ENCODE peak calls at places on chromosomes 16 and 17, in seven cellular contexts. One of them, this sample, is unnamed.

GRCh38 chr16:9123871-9124270 is 32.4 kb downstream of the HAPSTR1 start:
- DNase-seq in activated CD4-positive, alpha-beta T cell treated with anti-CD3 and anti-CD28 coated beads, Interleukin-2, amount 50 U/mL, for 1 hour: no peak
- DNase-seq in DMS 273 treated with DMSO at 0.1 percent for 48 hours: no peak
- DNase-seq in AG08395: no peak
- DNase-seq in GM23248: no peak
- DNase-seq in activated effector memory CD4-positive, alpha-beta T cell treated with anti-CD3 and anti-CD28 coated beads, Interleukin-2, amount 50 U/mL, for 16 hours: no peak
- DNase-seq in pancreas: peak
- DNase-seq in this sample: no peak

GRCh38 chr17:68356520-68356919 is 65.2 kb downstream of the ARSG start:
- DNase-seq in pancreas: no peak
- DNase-seq in DMS 273 treated with DMSO at 0.1 percent for 48 hours: no peak
- DNase-seq in activated CD4-positive, alpha-beta T cell treated with anti-CD3 and anti-CD28 coated beads, Interleukin-2, amount 50 U/mL, for 1 hour: peak
- DNase-seq in GM23248: no peak
- DNase-seq in AG08395: no peak
- DNase-seq in activated effector memory CD4-positive, alpha-beta T cell treated with anti-CD3 and anti-CD28 coated beads, Interleukin-2, amount 50 U/mL, for 16 hours: peak
- DNase-seq in this sample: peak

GRCh38 chr16:63361032-63361624 is 1324.9 kb upstream of the CDH8 start:
- DNase-seq in GM23248: peak
- DNase-seq in AG08395: peak
- DNase-seq in activated effector memory CD4-positive, alpha-beta T cell treated with anti-CD3 and anti-CD28 coated beads, Interleukin-2, amount 50 U/mL, for 16 hours: no peak
- DNase-seq in activated CD4-positive, alpha-beta T cell treated with anti-CD3 and anti-CD28 coated beads, Interleukin-2, amount 50 U/mL, for 1 hour: no peak
- DNase-seq in DMS 273 treated with DMSO at 0.1 percent for 48 hours: peak
- DNase-seq in pancreas: no peak
- DNase-seq in this sample: peak

GRCh38 chr17:56831364-56832095 is 2.2 kb downstream of the C17orf67 start:
- DNase-seq in activated effector memory CD4-positive, alpha-beta T cell treated with anti-CD3 and anti-CD28 coated beads, Interleukin-2, amount 50 U/mL, for 16 hours: no peak
- DNase-seq in GM23248: no peak
- DNase-seq in activated CD4-positive, alpha-beta T cell treated with anti-CD3 and anti-CD28 coated beads, Interleukin-2, amount 50 U/mL, for 1 hour: no peak
- DNase-seq in AG08395: no peak
- DNase-seq in DMS 273 treated with DMSO at 0.1 percent for 48 hours: no peak
- DNase-seq in pancreas: no peak
- DNase-seq in this sample: no peak

GRCh38 chr17:10022416-10022815 is 117.3 kb upstream of the RCVRN start:
- DNase-seq in pancreas: no peak
- DNase-seq in GM23248: no peak
- DNase-seq in AG08395: no peak
- DNase-seq in DMS 273 treated with DMSO at 0.1 percent for 48 hours: no peak
- DNase-seq in activated CD4-positive, alpha-beta T cell treated with anti-CD3 and anti-CD28 coated beads, Interleukin-2, amount 50 U/mL, for 1 hour: no peak
- DNase-seq in activated effector memory CD4-positive, alpha-beta T cell treated with anti-CD3 and anti-CD28 coated beads, Interleukin-2, amount 50 U/mL, for 16 hours: no peak
- DNase-seq in this sample: no peak

GRCh38 chr16:5510819-5511370 is 413.3 kb upstream of the EEF2KMT start:
- DNase-seq in GM23248: no peak
- DNase-seq in DMS 273 treated with DMSO at 0.1 percent for 48 hours: no peak
- DNase-seq in pancreas: no peak
- DNase-seq in activated effector memory CD4-positive, alpha-beta T cell treated with anti-CD3 and anti-CD28 coated beads, Interleukin-2, amount 50 U/mL, for 16 hours: no peak
- DNase-seq in AG08395: no peak
- DNase-seq in activated CD4-positive, alpha-beta T cell treated with anti-CD3 and anti-CD28 coated beads, Interleukin-2, amount 50 U/mL, for 1 hour: no peak
- DNase-seq in this sample: no peak

GRCh38 chr17:38425744-38426143 is 2.5 kb upstream of the ARHGAP23 start:
- DNase-seq in AG08395: no peak
- DNase-seq in DMS 273 treated with DMSO at 0.1 percent for 48 hours: no peak
- DNase-seq in activated effector memory CD4-positive, alpha-beta T cell treated with anti-CD3 and anti-CD28 coated beads, Interleukin-2, amount 50 U/mL, for 16 hours: no peak
- DNase-seq in activated CD4-positive, alpha-beta T cell treated with anti-CD3 and anti-CD28 coated beads, Interleukin-2, amount 50 U/mL, for 1 hour: no peak
- DNase-seq in GM23248: no peak
- DNase-seq in pancreas: no peak
- DNase-seq in this sample: no peak

GRCh38 chr16:79370736-79371135 is 229.8 kb downstream of the MAF start:
- DNase-seq in pancreas: no peak
- DNase-seq in DMS 273 treated with DMSO at 0.1 percent for 48 hours: no peak
- DNase-seq in activated CD4-positive, alpha-beta T cell treated with anti-CD3 and anti-CD28 coated beads, Interleukin-2, amount 50 U/mL, for 1 hour: no peak
- DNase-seq in GM23248: no peak
- DNase-seq in activated effector memory CD4-positive, alpha-beta T cell treated with anti-CD3 and anti-CD28 coated beads, Interleukin-2, amount 50 U/mL, for 16 hours: no peak
- DNase-seq in AG08395: no peak
- DNase-seq in this sample: no peak

GRCh38 chr17:77804796-77805426 is 153.6 kb upstream of the TNRC6C start:
- DNase-seq in activated effector memory CD4-positive, alpha-beta T cell treated with anti-CD3 and anti-CD28 coated beads, Interleukin-2, amount 50 U/mL, for 16 hours: no peak
- DNase-seq in DMS 273 treated with DMSO at 0.1 percent for 48 hours: no peak
- DNase-seq in GM23248: no peak
- DNase-seq in pancreas: no peak
- DNase-seq in activated CD4-positive, alpha-beta T cell treated with anti-CD3 and anti-CD28 coated beads, Interleukin-2, amount 50 U/mL, for 1 hour: no peak
- DNase-seq in AG08395: no peak
- DNase-seq in this sample: no peak

This sample was measured in DND-41.